ENCODE peak calls at places on chromosomes 13 and 19, in four cellular contexts. One of them, this sample, is unnamed.

GRCh38 chr13:59458908-59459579 is 704.7 kb downstream of the DIAPH3 start:
- DNase-seq in K562: no peak
- DNase-seq in DND-41: no peak
- DNase-seq in fibroblast of lung: peak
- DNase-seq in this sample: peak

GRCh38 chr19:8304841-8305621 is 3.1 kb downstream of the CD320 start:
- DNase-seq in K562: peak
- DNase-seq in DND-41: peak
- DNase-seq in fibroblast of lung: no peak
- DNase-seq in this sample: peak

GRCh38 chr13:108087813-108088212 is 127.5 kb downstream of the LIG4 start:
- DNase-seq in K562: no peak
- DNase-seq in DND-41: no peak
- DNase-seq in fibroblast of lung: no peak
- DNase-seq in this sample: no peak

GRCh38 chr19:38908854-38909253 is 3.1 kb downstream of the CCER2 start:
- DNase-seq in K562: no peak
- DNase-seq in DND-41: no peak
- DNase-seq in fibroblast of lung: no peak
- DNase-seq in this sample: no peak

GRCh38 chr19:29666634-29667389 is 1.6 kb downstream of the PLEKHF1 start:
- DNase-seq in K562: no peak
- DNase-seq in DND-41: peak
- DNase-seq in fibroblast of lung: peak
- DNase-seq in this sample: peak

GRCh38 chr13:100671389-100672182 is 3.0 kb downstream of the TMTC4 start:
- DNase-seq in K562: no peak
- DNase-seq in DND-41: no peak
- DNase-seq in fibroblast of lung: peak
- DNase-seq in this sample: no peak

GRCh38 chr19:10961073-10961762 is 388 bp downstream of the SMARCA4 start:
- DNase-seq in K562: peak
- DNase-seq in DND-41: no peak
- DNase-seq in fibroblast of lung: peak
- DNase-seq in this sample: peak

GRCh38 chr13:95403349-95404140 is 102.3 kb upstream of the ABCC4 start:
- DNase-seq in K562: no peak
- DNase-seq in DND-41: no peak
- DNase-seq in fibroblast of lung: peak
- DNase-seq in this sample: peak

GRCh38 chr13:74162135-74162534 is 27.9 kb upstream of the KLF12 start:
- DNase-seq in K562: no peak
- DNase-seq in DND-41: no peak
- DNase-seq in fibroblast of lung: no peak
- DNase-seq in this sample: no peak

GRCh38 chr13:86653009-86653408 is 853.8 kb upstream of the SLITRK6 start:
- DNase-seq in K562: no peak
- DNase-seq in DND-41: no peak
- DNase-seq in fibroblast of lung: no peak
- DNase-seq in this sample: no peak

GRCh38 chr13:45416521-45417125 is 1.6 kb downstream of the SLC25A30 start:
- DNase-seq in K562: no peak
- DNase-seq in DND-41: no peak
- DNase-seq in fibroblast of lung: no peak
- DNase-seq in this sample: peak

GRCh38 chr13:109517516-109517915 is 268.9 kb downstream of the IRS2 start:
- DNase-seq in K562: no peak
- DNase-seq in DND-41: no peak
- DNase-seq in fibroblast of lung: peak
- DNase-seq in this sample: no peak

GRCh38 chr19:16043156-16043757 is 33.0 kb upstream of the TPM4 start:
- DNase-seq in K562: no peak
- DNase-seq in DND-41: no peak
- DNase-seq in fibroblast of lung: no peak
- DNase-seq in this sample: no peak

GRCh38 chr13:113786262-113786841 is 27.3 kb downstream of the TMEM255B start:
- DNase-seq in K562: no peak
- DNase-seq in DND-41: no peak
- DNase-seq in fibroblast of lung: peak
- DNase-seq in this sample: no peak

GRCh38 chr13:113787694-113788093 is 28.7 kb downstream of the TMEM255B start:
- DNase-seq in K562: no peak
- DNase-seq in DND-41: no peak
- DNase-seq in fibroblast of lung: no peak
- DNase-seq in this sample: no peak

GRCh38 chr13:113791226-113791625 is 32.2 kb downstream of the TMEM255B start:
- DNase-seq in K562: no peak
- DNase-seq in DND-41: no peak
- DNase-seq in fibroblast of lung: no peak
- DNase-seq in this sample: no peak

GRCh38 chr13:113789167-113789566 is 30.1 kb downstream of the TMEM255B start:
- DNase-seq in K562: no peak
- DNase-seq in DND-41: no peak
- DNase-seq in fibroblast of lung: no peak
- DNase-seq in this sample: no peak

GRCh38 chr13:113788413-113789135 is 29.5 kb downstream of the TMEM255B start:
- DNase-seq in K562: no peak
- DNase-seq in DND-41: no peak
- DNase-seq in fibroblast of lung: no peak
- DNase-seq in this sample: no peak
- TF ChIP-seq CTCF in K562: no peak
- TF ChIP-seq CTCF in DND-41: no peak
- TF ChIP-seq CTCF in fibroblast of lung: no peak
- TF ChIP-seq CTCF in this sample: no peak

GRCh38 chr19:17841371-17841809 is 6.4 kb downstream of the JAK3 start:
- DNase-seq in K562: no peak
- DNase-seq in DND-41: no peak
- DNase-seq in fibroblast of lung: no peak
- DNase-seq in this sample: no peak
- H3K4me3 ChIP-seq in K562: peak
- H3K4me3 ChIP-seq in DND-41: no peak
- H3K4me3 ChIP-seq in fibroblast of lung: peak
- H3K4me3 ChIP-seq in this sample: peak

DNA sequence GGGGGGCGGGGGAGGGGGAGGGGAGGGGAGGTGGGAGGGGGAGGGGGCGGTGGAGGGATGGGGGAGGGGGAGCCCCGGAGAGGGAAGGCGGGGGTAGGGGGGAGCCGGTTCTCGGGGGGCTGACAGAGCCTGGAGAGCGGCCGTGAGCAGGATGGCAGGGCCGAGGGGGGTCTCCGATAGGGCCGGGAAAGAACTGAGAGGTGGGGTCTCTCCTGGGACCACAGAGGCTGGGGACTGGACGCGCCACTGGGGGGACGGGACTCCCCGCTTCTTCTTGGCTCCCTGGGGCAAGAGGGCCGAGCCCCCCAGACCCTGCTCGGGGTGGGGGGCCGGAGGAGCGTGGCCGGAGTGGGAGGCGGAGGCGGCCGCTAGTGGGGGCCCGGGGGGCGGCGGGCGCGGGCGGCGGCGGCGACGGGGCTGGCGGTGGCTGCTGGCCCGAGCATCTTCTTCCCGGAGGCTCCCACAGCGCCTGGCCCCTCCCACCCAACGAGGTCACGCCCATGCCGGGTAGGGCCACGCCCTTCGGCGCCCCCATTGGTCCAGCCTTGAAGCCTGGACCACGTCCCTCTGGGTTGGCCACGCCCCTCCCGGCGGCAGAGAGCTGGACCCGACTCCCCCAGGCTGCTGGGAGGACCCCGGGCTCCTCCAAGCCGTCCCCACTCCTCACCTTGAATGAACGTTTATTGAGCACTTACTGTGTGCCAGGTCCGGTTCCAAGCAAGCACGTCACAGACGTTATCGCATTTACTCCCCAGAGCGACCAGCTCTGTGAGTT is at the start of gene NOVA2:
- DNase-seq in K562: peak
- DNase-seq in DND-41: peak
- DNase-seq in fibroblast of lung: peak
- DNase-seq in this sample: peak
- TF ChIP-seq EZH2 in K562: no peak
- TF ChIP-seq EZH2 in DND-41: no peak
- TF ChIP-seq EZH2 in fibroblast of lung: no peak
- TF ChIP-seq EZH2 in this sample: no peak

GRCh38 chr19:18601875-18602274 is 4.7 kb downstream of the CRLF1 start:
- DNase-seq in K562: no peak
- DNase-seq in DND-41: no peak
- DNase-seq in fibroblast of lung: no peak
- DNase-seq in this sample: no peak

GRCh38 chr19:18605196-18605545 is 1.4 kb downstream of the CRLF1 start:
- DNase-seq in K562: no peak
- DNase-seq in DND-41: no peak
- DNase-seq in fibroblast of lung: no peak
- DNase-seq in this sample: no peak

GRCh38 chr19:18603958-18604819 is 2.4 kb downstream of the CRLF1 start:
- DNase-seq in K562: no peak
- DNase-seq in DND-41: no peak
- DNase-seq in fibroblast of lung: no peak
- DNase-seq in this sample: no peak

GRCh38 chr19:18604820-18605159 is 1.8 kb downstream of the CRLF1 start:
- DNase-seq in K562: no peak
- DNase-seq in DND-41: no peak
- DNase-seq in fibroblast of lung: no peak
- DNase-seq in this sample: no peak

GRCh38 chr19:18603255-18603957 is 3.2 kb downstream of the CRLF1 start:
- DNase-seq in K562: peak
- DNase-seq in DND-41: no peak
- DNase-seq in fibroblast of lung: peak
- DNase-seq in this sample: no peak
- TF ChIP-seq CTCF in K562: peak
- TF ChIP-seq CTCF in DND-41: peak
- TF ChIP-seq CTCF in fibroblast of lung: peak
- TF ChIP-seq CTCF in this sample: no peak

GRCh38 chr13:35475960-35476943 is at the start of gene MAB21L1:
- DNase-seq in K562: no peak
- DNase-seq in DND-41: no peak
- DNase-seq in fibroblast of lung: peak
- DNase-seq in this sample: no peak
- H3K4me3 ChIP-seq in K562: no peak
- H3K4me3 ChIP-seq in DND-41: no peak
- H3K4me3 ChIP-seq in fibroblast of lung: peak
- H3K4me3 ChIP-seq in this sample: peak

DNA sequence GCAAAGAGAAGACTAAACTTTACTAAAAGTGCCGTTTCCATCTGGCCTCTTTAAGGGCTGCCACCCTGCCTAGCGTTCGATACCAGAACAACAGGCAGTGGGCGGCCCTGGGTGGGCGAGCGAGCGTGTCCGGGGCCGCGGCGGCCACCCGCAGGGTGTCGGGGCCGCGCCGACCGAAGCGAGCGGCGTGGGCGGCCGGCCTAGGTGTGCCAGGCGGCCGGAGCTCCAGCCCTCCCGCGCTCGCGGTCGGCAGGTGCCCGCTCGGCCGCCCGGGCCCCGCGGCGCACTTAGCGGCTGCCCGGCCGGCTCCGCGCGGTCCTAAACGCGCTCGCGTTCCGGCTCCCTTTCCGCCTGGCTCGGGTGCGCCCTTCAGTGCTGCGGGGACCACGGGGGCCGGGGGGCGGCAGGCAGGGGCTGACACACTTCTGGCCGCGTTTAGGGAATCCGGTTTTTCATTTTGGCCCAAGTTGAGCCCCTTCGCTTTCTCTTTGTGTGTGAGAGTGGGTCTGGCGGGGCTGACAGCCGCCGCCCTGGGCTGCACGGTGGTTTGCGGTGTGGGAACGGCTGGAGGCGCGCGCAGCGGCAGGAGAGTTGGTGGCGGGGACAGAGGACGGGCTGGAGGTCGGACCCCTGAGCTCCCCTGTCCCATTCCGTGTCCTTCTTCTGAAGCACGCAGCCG is 2.9 kb downstream of the FGF9 start:
- DNase-seq in K562: peak
- DNase-seq in DND-41: no peak
- DNase-seq in fibroblast of lung: peak
- DNase-seq in this sample: peak
- TF ChIP-seq EZH2 in K562: no peak
- TF ChIP-seq EZH2 in DND-41: no peak
- TF ChIP-seq EZH2 in fibroblast of lung: no peak
- TF ChIP-seq EZH2 in this sample: no peak